ENCODE peak calls at places on chromosomes 5 and 9, in four cellular contexts. M is GM19239; P is NCI-H1930; N is activated CD4-positive, alpha-beta T cell treated with anti-CD3 and anti-CD28 coated beads, Interleukin-2, amount 50 U/mL, for 1 hour. I is an unnamed sample.

GRCh38 chr5:38509185-38509584 is 47.3 kb downstream of the LIFR start:
- DNase-seq in P (no peak), M (no peak), N (no peak), I (no peak)

GRCh38 chr9:96048116-96048953 is 172.8 kb downstream of the ERCC6L2 start:
- DNase-seq in P (no peak), M (no peak), N (no peak), I (no peak)

GRCh38 chr5:16881253-16881652 is 54.8 kb downstream of the MYO10 start:
- DNase-seq in P (no peak), M (no peak), N (no peak), I (no peak)

GRCh38 chr5:180784497-180785097 is 18.0 kb downstream of the MGAT1 start:
- DNase-seq in M (peak; percentile 74), N (peak; percentile 78), P (peak; percentile 28), I (peak; percentile 87)

GRCh38 chr9:36298566-36298965 is 40.3 kb upstream of the GNE start:
- DNase-seq in N (no peak), P (no peak), M (no peak), I (no peak)

GRCh38 chr9:38075272-38075671 is 6.2 kb upstream of the SHB start:
- DNase-seq in M (no peak), P (no peak), N (no peak), I (no peak)

GRCh38 chr5:80763211-80763610 is 108.4 kb upstream of the DHFR start:
- DNase-seq in N (no peak), M (no peak), P (no peak), I (no peak)

GRCh38 chr5:113117543-113118110 is 141.0 kb downstream of the DCP2 start:
- DNase-seq in M (no peak), P (no peak), N (no peak), I (no peak)

GRCh38 chr5:139759219-139759721 is 36.3 kb upstream of the PSD2 start:
- DNase-seq in N (no peak), M (no peak), P (no peak), I (peak; percentile 76)

GRCh38 chr9:11933926-11934325 is 759.3 kb upstream of the TYRP1 start:
- DNase-seq in P (peak; percentile 72), N (no peak), M (no peak), I (no peak)